ENCODE peak calls at places on chromosomes 1 and 21, in eight cellular contexts. H is GM13977, G is stomach, A is psoas muscle, L is Calu3, D is dorsolateral prefrontal cortex, Y is Panc1, V is uterus. R is an unnamed sample.

GRCh38 chr1:42142894-42143675 is 10.1 kb upstream of the GUCA2B start:
- DNase-seq in Y (no peak), V (no peak), L (no peak), G (no peak), A (no peak), H (peak), D (no peak), R (no peak)

GRCh38 chr21:24939288-24939687 is 668.0 kb downstream of the MRPL39 start:
- DNase-seq in V (no peak), Y (no peak), G (peak), H (no peak), A (no peak), D (no peak), L (no peak), R (no peak)

GRCh38 chr21:17726047-17726446 is 93.1 kb downstream of the C21orf91 start:
- DNase-seq in G (no peak), V (no peak), D (no peak), A (no peak), Y (no peak), H (no peak), L (no peak), R (no peak)

GRCh38 chr1:198794498-198794897 is 155.7 kb downstream of the PTPRC start:
- DNase-seq in A (no peak), Y (no peak), G (no peak), L (no peak), H (no peak), D (no peak), V (no peak), R (no peak)

GRCh38 chr1:199002670-199003069 is 363.8 kb downstream of the PTPRC start:
- DNase-seq in V (no peak), D (no peak), Y (no peak), H (no peak), G (no peak), A (no peak), L (no peak), R (no peak)

GRCh38 chr1:221698579-221699349 is 43.1 kb downstream of the DUSP10 start:
- DNase-seq in A (no peak), G (no peak), H (no peak), L (no peak), V (no peak), D (no peak), Y (no peak), R (no peak)

GRCh38 chr21:42975886-42976608 is 1.7 kb downstream of the PKNOX1 start:
- DNase-seq in A (no peak), L (no peak), Y (no peak), V (no peak), D (no peak), G (no peak), H (no peak), R (no peak)

GRCh38 chr1:170664828-170665617 is 1.1 kb downstream of the PRRX1 start:
- DNase-seq in V (peak), A (peak), Y (no peak), G (no peak), D (no peak), H (no peak), L (peak), R (no peak)

GRCh38 chr1:15848143-15848928 is 829 bp downstream of the SPEN start:
- DNase-seq in V (peak), A (peak), H (no peak), D (no peak), G (peak), Y (no peak), L (no peak), R (no peak)

GRCh38 chr21:45408811-45409261 is 3.9 kb downstream of the COL18A1 start:
- DNase-seq in L (no peak), V (no peak), A (peak), H (no peak), D (no peak), Y (no peak), G (no peak), R (no peak)

GRCh38 chr1:1596493-1597274 is 3.3 kb downstream of the FNDC10 start:
- DNase-seq in H (peak), L (no peak), Y (no peak), D (no peak), G (no peak), A (no peak), V (no peak), R (no peak)

GRCh38 chr21:34135330-34135729 is 62.0 kb downstream of the MRPS6 start:
- DNase-seq in G (no peak), A (no peak), H (no peak), V (no peak), Y (no peak), D (no peak), L (no peak), R (no peak)

GRCh38 chr21:33434770-33435360 is 31.7 kb downstream of the IFNGR2 start:
- DNase-seq in A (no peak), H (peak), V (no peak), Y (no peak), G (no peak), D (no peak), L (peak), R (no peak)

GRCh38 chr1:229664133-229664689 is 38.2 kb downstream of the URB2 start:
- DNase-seq in D (no peak), H (peak), V (no peak), L (no peak), G (peak), Y (no peak), A (no peak), R (no peak)

GRCh38 chr1:111062081-111062480 is 77.8 kb downstream of the DRAM2 start:
- DNase-seq in A (no peak), G (no peak), V (no peak), D (no peak), L (no peak), H (no peak), Y (no peak), R (no peak)

GRCh38 chr1:115134850-115135484 is 45.7 kb upstream of the TSPAN2 start:
- DNase-seq in D (no peak), A (no peak), V (no peak), L (peak), H (no peak), Y (no peak), G (no peak), R (no peak)

GRCh38 chr1:204377800-204378608 is 18.3 kb upstream of the PLEKHA6 start:
- DNase-seq in V (no peak), A (peak), H (peak), G (peak), L (peak), Y (no peak), D (no peak), R (no peak)

GRCh38 chr1:78483903-78484302 is 6.9 kb upstream of the PTGFR start:
- DNase-seq in L (no peak), Y (no peak), G (no peak), D (no peak), H (no peak), A (peak), V (no peak), R (no peak)

GRCh38 chr1:4657920-4658585 is 3.6 kb downstream of the AJAP1 start:
- DNase-seq in G (no peak), Y (no peak), L (no peak), V (no peak), H (no peak), D (peak), A (peak), R (no peak)

GRCh38 chr1:165928075-165928731 is 100.8 kb downstream of the UCK2 start:
- DNase-seq in A (no peak), G (peak), Y (no peak), H (peak), V (peak), L (peak), D (no peak), R (peak)

GRCh38 chr1:201982923-201983805 is 716 bp downstream of the RNPEP start:
- DNase-seq in A (peak), H (peak), D (peak), L (peak), Y (no peak), G (peak), V (peak), R (peak)
- TF ChIP-seq CTCF in A (no peak), H (no peak), D (no peak), L (peak), Y (no peak), G (no peak), V (peak), R (peak)

DNA sequence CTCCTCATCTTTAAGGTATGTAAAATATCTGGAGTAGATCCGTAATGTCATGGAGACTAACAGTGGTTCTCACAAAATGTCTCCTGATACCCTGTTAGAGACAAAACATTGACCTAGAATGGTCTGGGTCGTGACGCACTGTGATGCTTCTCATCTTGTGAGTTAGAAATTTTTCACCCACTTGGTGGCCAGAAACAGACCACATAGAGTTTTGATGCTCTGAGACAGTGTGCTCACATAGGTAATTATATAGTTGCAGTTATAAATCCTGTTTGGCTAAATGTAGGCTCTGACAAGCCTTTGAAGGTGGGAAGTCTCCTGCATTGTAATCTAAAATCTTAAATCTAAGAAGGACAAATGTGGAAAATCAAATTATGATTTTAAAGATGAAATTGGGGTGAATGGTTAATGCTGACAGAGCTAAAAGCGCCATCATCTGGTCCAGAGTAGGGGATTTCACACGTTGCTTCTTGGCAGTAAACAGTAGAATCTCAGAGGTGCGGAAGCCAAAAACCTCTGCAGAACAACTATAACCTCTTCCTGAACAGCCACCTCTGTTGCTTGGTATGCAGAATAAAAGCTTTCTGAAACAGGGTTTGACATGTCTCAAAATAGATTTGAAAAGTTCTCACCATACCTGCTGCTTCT is 17.0 kb downstream of the RPAP2 start:
- DNase-seq in V (no peak), G (no peak), D (no peak), Y (no peak), L (no peak), H (no peak), A (no peak), R (no peak)
- TF ChIP-seq CTCF in V (no peak), G (no peak), D (no peak), Y (no peak), L (no peak), H (peak), A (no peak), R (no peak)

GRCh38 chr1:8464987-8465386 is 147.1 kb downstream of the SLC45A1 start:
- DNase-seq in L (no peak), D (no peak), H (no peak), A (no peak), V (no peak), G (no peak), Y (no peak), R (no peak)
- TF ChIP-seq CTCF in L (no peak), D (no peak), H (no peak), A (peak), V (peak), G (no peak), Y (no peak), R (no peak)

GRCh38 chr1:169594391-169594790 is 8.1 kb upstream of the F5 start:
- DNase-seq in D (no peak), A (no peak), H (peak), V (no peak), G (no peak), L (no peak), Y (no peak), R (no peak)

GRCh38 chr1:169590932-169591331 is 4.7 kb upstream of the F5 start:
- DNase-seq in Y (no peak), L (peak), G (no peak), V (no peak), A (no peak), H (no peak), D (no peak), R (no peak)

GRCh38 chr1:169601096-169601881 is 15.0 kb upstream of the F5 start:
- DNase-seq in V (no peak), Y (no peak), H (peak), A (no peak), L (no peak), D (no peak), G (no peak), R (no peak)

GRCh38 chr1:169595764-169596711 is 9.8 kb upstream of the F5 start:
- DNase-seq in L (peak), Y (no peak), G (no peak), D (no peak), V (no peak), A (no peak), H (no peak), R (no peak)
- TF ChIP-seq CTCF in L (no peak), Y (no peak), G (no peak), D (no peak), V (no peak), A (no peak), H (no peak), R (no peak)

DNA sequence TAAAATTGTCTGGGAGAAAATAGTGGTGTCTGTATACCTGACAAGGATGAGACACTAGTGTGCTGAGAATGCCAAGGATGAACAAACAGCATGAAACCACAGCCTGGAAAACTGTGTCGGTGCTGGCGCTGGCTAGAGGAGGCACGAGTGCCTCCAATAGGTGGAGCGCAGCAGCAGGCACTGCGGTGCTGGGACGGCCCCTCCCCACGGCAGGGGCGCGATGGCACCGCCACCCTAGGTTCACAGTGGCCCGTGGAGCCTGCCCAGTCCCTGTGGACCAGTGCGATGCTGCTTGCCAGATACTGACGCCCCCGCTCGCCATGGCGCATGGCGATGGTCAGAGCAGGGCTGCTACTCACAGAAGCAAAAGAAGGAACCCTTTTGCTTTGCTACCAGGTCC is 6.8 kb downstream of the CFAP410 start:
- DNase-seq in L (no peak), G (no peak), Y (no peak), V (no peak), H (no peak), A (no peak), D (no peak), R (no peak)
- TF ChIP-seq CTCF in L (no peak), G (no peak), Y (no peak), V (no peak), H (no peak), A (no peak), D (no peak), R (no peak)

GRCh38 chr1:44819257-44819593 is 10.9 kb downstream of the BTBD19 start:
- DNase-seq in L (no peak), V (no peak), H (peak), G (no peak), Y (no peak), D (no peak), A (peak), R (no peak)

GRCh38 chr1:44820328-44820944 is 12.1 kb downstream of the BTBD19 start:
- DNase-seq in H (no peak), D (peak), G (no peak), L (no peak), A (no peak), Y (no peak), V (no peak), R (no peak)

GRCh38 chr1:44817771-44818495 is 9.6 kb downstream of the BTBD19 start:
- DNase-seq in G (no peak), V (no peak), A (peak), H (no peak), D (peak), L (no peak), Y (no peak), R (no peak)

GRCh38 chr1:44820945-44821715 is 12.8 kb downstream of the BTBD19 start:
- DNase-seq in D (no peak), H (no peak), L (no peak), A (peak), V (no peak), Y (no peak), G (no peak), R (no peak)

DNA sequence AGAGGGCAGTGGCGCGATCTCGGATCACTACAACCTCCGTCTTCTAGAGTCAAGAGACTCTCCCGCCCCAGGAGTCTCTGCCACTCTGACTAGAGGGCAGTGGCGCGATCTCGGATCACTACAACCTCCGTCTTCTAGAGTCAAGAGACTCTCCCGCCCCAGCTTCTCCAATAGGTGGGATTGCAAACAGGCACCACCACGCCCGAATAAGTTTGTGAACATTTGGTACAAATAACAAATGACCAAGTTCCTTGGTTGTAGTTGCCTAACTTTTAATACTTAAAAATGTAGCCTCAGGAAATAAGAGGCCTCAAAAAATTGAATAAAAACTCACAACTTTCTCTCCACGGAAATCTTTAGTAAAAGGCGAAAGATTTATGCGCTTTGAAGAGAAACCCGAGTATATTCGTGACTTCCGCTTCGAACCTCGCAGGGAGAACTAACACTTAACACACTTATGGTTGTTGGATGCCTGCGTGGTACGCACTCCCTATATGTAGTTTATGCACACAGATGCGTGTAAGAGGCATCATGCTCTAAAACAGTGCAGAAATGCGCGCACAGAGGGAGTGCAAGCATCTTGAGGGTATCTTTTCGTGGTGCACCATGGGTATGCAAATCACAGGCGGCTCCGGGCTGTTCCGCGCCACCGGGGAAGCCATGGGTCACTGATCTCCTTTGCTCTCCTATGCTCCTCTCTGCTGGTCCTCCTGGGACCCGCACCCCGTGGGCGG is 11.4 kb downstream of the BTBD19 start:
- DNase-seq in A (peak), G (peak), H (peak), V (peak), D (peak), L (peak), Y (peak), R (peak)
- TF ChIP-seq CTCF in A (no peak), G (no peak), H (no peak), V (no peak), D (peak), L (no peak), Y (no peak), R (peak)

GRCh38 chr21:14120091-14120734 is 90.5 kb downstream of the LIPI start:
- DNase-seq in A (no peak), D (no peak), Y (peak), G (peak), V (no peak), L (no peak), H (peak), R (peak)
- TF ChIP-seq CTCF in A (peak), D (peak), Y (peak), G (peak), V (peak), L (no peak), H (peak), R (peak)

GRCh38 chr1:116679091-116679827 is 11.7 kb upstream of the IGSF3 start:
- DNase-seq in D (no peak), A (no peak), Y (no peak), G (no peak), H (no peak), V (no peak), L (no peak), R (peak)
- TF ChIP-seq CTCF in D (no peak), A (no peak), Y (no peak), G (no peak), H (no peak), V (no peak), L (no peak), R (no peak)

DNA sequence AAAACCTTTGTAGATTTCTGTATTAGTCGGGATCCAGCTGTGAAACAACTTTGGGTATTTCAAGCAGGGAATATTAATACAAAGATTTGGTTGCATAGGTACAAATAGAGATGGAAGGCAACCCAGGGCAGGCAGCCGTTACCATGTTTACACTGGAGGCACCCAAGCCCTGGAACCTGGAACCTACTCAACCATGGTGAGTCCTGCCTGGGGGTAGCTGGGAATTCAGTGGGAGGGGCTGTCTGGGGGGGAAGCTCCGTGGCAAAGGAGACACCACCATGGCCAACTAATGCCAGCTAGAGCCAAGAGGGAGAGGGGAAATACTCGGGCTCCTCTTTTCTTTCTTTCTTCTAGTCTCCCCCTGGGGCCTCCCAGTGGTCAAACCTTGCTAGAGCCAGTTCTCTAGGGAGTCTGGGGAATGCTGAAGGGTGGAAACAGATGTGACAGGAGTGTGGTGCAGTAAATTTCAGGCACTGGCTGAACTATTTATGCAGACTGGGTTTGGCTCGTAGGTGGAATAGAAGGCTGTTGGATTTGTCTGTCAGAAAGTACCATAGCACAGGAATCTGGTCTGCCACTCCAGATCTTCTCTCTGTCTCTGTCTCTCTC is 91.9 kb upstream of the CACNA1E start:
- DNase-seq in A (no peak), H (no peak), D (no peak), L (no peak), G (no peak), Y (no peak), V (no peak), R (no peak)
- TF ChIP-seq CTCF in A (no peak), H (peak), D (no peak), L (no peak), G (no peak), Y (no peak), V (no peak), R (peak)